ENCODE peak calls at places on chromosomes 13 and 19, in nine cellular contexts. R is Peyer's patch; J is transverse colon; B is GM13976; X is fibroblast of pulmonary artery; Z is endothelial cell; Y is lower lobe of right lung; V is choroid plexus epithelial cell; S is CD8-positive, alpha-beta T cell. A is an unnamed sample.

GRCh38 chr13:67438465-67438864 is 208.3 kb upstream of the PCDH9 start:
- DNase-seq in R (no peak), J (no peak), B (no peak), X (no peak), Z (no peak), Y (no peak), V (peak), S (no peak), A (no peak)

GRCh38 chr19:41426952-41427646 is at the start of gene B3GNT8:
- DNase-seq in R (peak), J (peak), B (peak), X (peak), Z (peak), Y (peak), V (peak), S (peak), A (peak)

GRCh38 chr13:20495087-20496023 is 30.3 kb downstream of the CRYL1 start:
- DNase-seq in R (no peak), J (peak), B (peak), X (peak), Z (peak), Y (no peak), V (peak), S (peak), A (peak)

GRCh38 chr19:45901912-45902650 is at the start of gene MYPOP:
- DNase-seq in R (no peak), J (no peak), B (peak), X (no peak), Z (no peak), Y (no peak), V (no peak), S (peak), A (no peak)

GRCh38 chr19:15114153-15114540 is 6.9 kb downstream of the SYDE1 start:
- DNase-seq in R (no peak), J (no peak), B (no peak), X (peak), Z (no peak), Y (no peak), V (peak), S (no peak), A (no peak)

GRCh38 chr13:105365831-105366230 is 1169.6 kb downstream of the EFNB2 start:
- DNase-seq in R (no peak), J (no peak), B (no peak), X (no peak), Z (no peak), Y (no peak), V (no peak), S (no peak), A (no peak)

GRCh38 chr13:33717775-33718174 is 100.2 kb upstream of the RFC3 start:
- DNase-seq in R (no peak), J (no peak), B (no peak), X (peak), Z (no peak), Y (no peak), V (no peak), S (no peak), A (no peak)

GRCh38 chr13:46666727-46667456 is 113.9 kb downstream of the LRCH1 start:
- DNase-seq in R (no peak), J (no peak), B (no peak), X (no peak), Z (peak), Y (no peak), V (no peak), S (no peak), A (no peak)

GRCh38 chr19:57850553-57851017 is 926 bp downstream of the ZNF587 start:
- DNase-seq in R (peak), J (peak), B (no peak), X (peak), Z (no peak), Y (no peak), V (peak), S (peak), A (no peak)

GRCh38 chr19:16361926-16362325 is 37.3 kb downstream of the KLF2 start:
- DNase-seq in R (no peak), J (no peak), B (no peak), X (no peak), Z (no peak), Y (no peak), V (no peak), S (no peak), A (no peak)

GRCh38 chr19:3224346-3225325 is at the start of gene CELF5:
- DNase-seq in R (no peak), J (peak), B (peak), X (peak), Z (peak), Y (no peak), V (peak), S (peak), A (peak)

GRCh38 chr13:99379856-99380255 is 72.7 kb upstream of the GPR183 start:
- DNase-seq in R (no peak), J (no peak), B (no peak), X (no peak), Z (no peak), Y (no peak), V (no peak), S (no peak), A (no peak)

GRCh38 chr13:104534847-104535246 is 1468.6 kb upstream of the SLC10A2 start:
- DNase-seq in R (no peak), J (no peak), B (no peak), X (no peak), Z (no peak), Y (no peak), V (no peak), S (no peak), A (no peak)

GRCh38 chr13:91313103-91313502 is 34.4 kb upstream of the MIR17HG start:
- DNase-seq in R (no peak), J (no peak), B (no peak), X (peak), Z (peak), Y (no peak), V (peak), S (no peak), A (no peak)

GRCh38 chr19:36418287-36419001 is at the start of gene ZFP82:
- DNase-seq in R (peak), J (peak), B (peak), X (peak), Z (peak), Y (peak), V (peak), S (peak), A (peak)

GRCh38 chr19:16106121-16106520 is 5.6 kb upstream of the RAB8A start:
- DNase-seq in R (no peak), J (peak), B (no peak), X (no peak), Z (no peak), Y (no peak), V (peak), S (no peak), A (no peak)

GRCh38 chr19:51316688-51317087 is 5.2 kb downstream of the IGLON5 start:
- DNase-seq in R (no peak), J (no peak), B (no peak), X (no peak), Z (no peak), Y (no peak), V (no peak), S (no peak), A (no peak)

GRCh38 chr19:15815306-15815705 is at the start of gene OR10H1:
- DNase-seq in R (no peak), J (no peak), B (no peak), X (no peak), Z (no peak), Y (no peak), V (no peak), S (no peak), A (no peak)

GRCh38 chr13:73248711-73249580 is 190.1 kb downstream of the KLF5 start:
- DNase-seq in R (no peak), J (no peak), B (no peak), X (peak), Z (no peak), Y (no peak), V (peak), S (no peak), A (no peak)

GRCh38 chr13:94711561-94712286 is 621 bp downstream of the SOX21 start:
- DNase-seq in R (no peak), J (no peak), B (peak), X (peak), Z (no peak), Y (no peak), V (peak), S (no peak), A (no peak)

DNA sequence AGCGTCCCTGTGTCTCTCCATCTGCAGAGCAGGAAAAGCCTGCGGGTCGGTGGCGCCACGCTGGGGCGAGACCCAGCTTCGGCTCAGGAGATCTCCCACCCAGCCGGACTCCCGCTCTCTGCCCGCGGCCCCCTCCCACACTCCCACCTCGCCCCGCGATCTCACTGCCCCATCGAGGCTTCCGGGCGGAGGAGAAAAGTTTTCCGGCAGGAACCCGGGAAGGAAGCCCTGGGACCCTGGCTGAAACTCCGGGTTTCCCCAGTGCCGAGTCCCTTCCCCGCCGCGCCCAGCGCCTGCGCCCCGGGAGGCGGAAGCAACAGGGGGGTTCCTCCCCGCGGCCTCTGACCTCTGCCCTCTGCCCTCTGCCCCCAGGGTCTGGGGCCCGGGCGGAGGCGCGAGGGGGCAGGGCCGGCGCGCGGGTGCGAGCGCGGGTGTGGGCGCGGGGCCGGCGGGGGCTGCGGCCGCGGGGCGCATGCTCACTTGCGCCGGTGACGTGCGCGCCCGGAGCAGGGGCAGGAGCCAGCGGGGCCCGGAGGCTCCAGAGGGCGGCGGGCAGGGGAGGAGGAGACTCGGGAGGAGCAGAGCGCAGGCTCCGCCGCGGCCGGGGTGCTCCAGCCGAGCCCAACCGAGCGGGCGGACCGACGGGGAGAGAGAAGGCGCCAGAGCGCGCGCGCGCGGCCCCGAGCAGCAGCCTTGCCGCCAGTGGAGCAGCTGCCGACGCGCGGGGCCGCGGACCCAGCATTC is at the start of gene ATP11A:
- DNase-seq in R (peak), J (peak), B (peak), X (peak), Z (peak), Y (peak), V (peak), S (peak), A (peak)
- TF ChIP-seq CTCF in R (no peak), J (no peak), B (no peak), X (no peak), Z (no peak), Y (no peak), V (no peak), S (no peak), A (peak)

DNA sequence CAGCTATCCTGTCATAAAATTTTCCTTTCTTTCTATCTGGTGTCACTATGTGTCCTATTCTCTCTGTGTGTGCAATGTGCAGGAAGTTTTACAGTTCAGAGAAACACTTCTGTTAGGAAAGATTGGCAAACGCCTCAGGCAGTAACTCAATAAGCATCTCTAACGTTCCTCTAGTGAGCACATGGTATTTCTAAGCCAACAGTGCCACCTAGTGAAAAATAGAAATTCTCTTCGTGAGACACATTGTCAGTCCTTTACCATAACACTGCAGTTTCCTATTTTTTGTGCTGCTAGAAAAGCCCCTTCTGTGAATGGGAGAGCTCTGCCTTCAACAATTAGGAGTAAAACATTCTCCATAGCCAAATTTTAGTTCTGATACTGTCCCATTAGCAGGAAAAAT is 50.7 kb downstream of the ZNF723 start:
- DNase-seq in R (no peak), J (no peak), B (no peak), X (peak), Z (no peak), Y (no peak), V (peak), S (no peak), A (no peak)
- TF ChIP-seq CTCF in R (no peak), J (no peak), B (no peak), X (no peak), Z (no peak), Y (peak), V (peak), S (no peak), A (peak)

GRCh38 chr19:53809518-53810186 is 14.5 kb downstream of the NLRP12 start:
- DNase-seq in R (no peak), J (no peak), B (no peak), X (peak), Z (peak), Y (no peak), V (peak), S (no peak), A (no peak)
- TF ChIP-seq CTCF in R (no peak), J (no peak), B (no peak), X (peak), Z (peak), Y (peak), V (peak), S (no peak), A (no peak)

DNA sequence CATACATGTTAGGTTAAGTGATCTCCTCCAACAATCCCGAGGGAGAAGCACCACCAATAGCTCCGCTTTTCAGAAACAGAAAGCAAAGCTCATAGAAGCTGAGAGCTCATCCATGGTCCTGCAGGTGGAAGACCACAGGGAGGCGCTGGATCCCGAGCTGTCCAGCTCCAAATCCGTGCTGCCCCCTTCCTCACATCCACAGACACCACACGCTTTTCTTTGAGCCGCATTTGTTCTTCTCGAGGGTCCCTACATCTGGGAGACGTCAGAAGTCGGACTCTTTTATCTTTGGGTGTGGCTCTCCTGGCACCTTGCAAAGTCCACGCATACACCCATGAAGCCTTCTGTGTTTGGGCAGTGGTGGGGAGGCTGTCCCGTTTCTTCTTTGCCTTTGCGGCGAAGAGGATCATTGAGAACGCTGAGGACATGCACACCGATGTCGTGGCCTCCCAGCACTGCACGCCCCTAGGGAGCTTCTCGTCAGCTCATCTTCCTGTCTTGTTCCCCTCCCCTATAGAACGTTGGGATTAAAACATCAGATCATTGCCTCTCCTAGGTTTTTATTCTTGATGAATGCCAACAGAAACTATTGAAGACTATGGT is 184.8 kb downstream of the TEX29 start:
- DNase-seq in R (no peak), J (no peak), B (no peak), X (no peak), Z (peak), Y (no peak), V (no peak), S (no peak), A (no peak)
- TF ChIP-seq CTCF in R (no peak), J (no peak), B (no peak), X (no peak), Z (peak), Y (peak), V (no peak), S (no peak), A (no peak)

DNA sequence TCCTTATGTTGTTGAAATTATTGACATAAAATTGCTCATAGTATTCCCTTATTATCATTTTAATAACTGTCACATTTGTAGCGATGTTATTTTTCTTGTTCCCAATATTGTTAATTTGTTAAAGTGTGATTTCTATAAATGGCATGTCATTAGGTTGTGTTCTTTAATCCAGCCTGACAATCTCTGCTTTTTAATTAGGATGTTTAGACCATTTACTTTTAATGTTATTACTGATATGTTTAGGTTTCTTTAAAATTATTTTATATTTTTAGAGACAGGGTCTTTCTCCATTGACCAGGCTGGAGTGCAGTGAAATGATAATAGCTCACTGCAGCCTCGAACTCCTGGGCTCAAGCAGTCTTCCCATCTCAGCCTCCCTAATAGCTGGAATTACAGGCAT is 408.5 kb downstream of the DLEU7 start:
- DNase-seq in R (no peak), J (no peak), B (no peak), X (no peak), Z (no peak), Y (no peak), V (no peak), S (no peak), A (no peak)
- TF ChIP-seq CTCF in R (no peak), J (no peak), B (no peak), X (no peak), Z (no peak), Y (no peak), V (no peak), S (no peak), A (no peak)

GRCh38 chr19:35059799-35060091 is 18.2 kb downstream of the HPN start:
- DNase-seq in R (no peak), J (no peak), B (no peak), X (no peak), Z (no peak), Y (no peak), V (no peak), S (no peak), A (no peak)
- TF ChIP-seq CTCF in R (no peak), J (no peak), B (no peak), X (no peak), Z (no peak), Y (no peak), V (no peak), S (no peak), A (no peak)

GRCh38 chr19:18830488-18830887 is 1.3 kb upstream of the UPF1 start:
- DNase-seq in R (no peak), J (no peak), B (no peak), X (no peak), Z (no peak), Y (no peak), V (no peak), S (no peak), A (no peak)

GRCh38 chr19:18833849-18834643 is 2.3 kb downstream of the UPF1 start:
- DNase-seq in R (no peak), J (peak), B (peak), X (no peak), Z (no peak), Y (no peak), V (no peak), S (no peak), A (no peak)

GRCh38 chr19:18833141-18833476 is 1.4 kb downstream of the UPF1 start:
- DNase-seq in R (no peak), J (no peak), B (peak), X (no peak), Z (no peak), Y (no peak), V (no peak), S (no peak), A (no peak)

GRCh38 chr19:18831524-18832330 is at the start of gene UPF1:
- DNase-seq in R (peak), J (peak), B (peak), X (peak), Z (peak), Y (peak), V (peak), S (peak), A (peak)

DNA sequence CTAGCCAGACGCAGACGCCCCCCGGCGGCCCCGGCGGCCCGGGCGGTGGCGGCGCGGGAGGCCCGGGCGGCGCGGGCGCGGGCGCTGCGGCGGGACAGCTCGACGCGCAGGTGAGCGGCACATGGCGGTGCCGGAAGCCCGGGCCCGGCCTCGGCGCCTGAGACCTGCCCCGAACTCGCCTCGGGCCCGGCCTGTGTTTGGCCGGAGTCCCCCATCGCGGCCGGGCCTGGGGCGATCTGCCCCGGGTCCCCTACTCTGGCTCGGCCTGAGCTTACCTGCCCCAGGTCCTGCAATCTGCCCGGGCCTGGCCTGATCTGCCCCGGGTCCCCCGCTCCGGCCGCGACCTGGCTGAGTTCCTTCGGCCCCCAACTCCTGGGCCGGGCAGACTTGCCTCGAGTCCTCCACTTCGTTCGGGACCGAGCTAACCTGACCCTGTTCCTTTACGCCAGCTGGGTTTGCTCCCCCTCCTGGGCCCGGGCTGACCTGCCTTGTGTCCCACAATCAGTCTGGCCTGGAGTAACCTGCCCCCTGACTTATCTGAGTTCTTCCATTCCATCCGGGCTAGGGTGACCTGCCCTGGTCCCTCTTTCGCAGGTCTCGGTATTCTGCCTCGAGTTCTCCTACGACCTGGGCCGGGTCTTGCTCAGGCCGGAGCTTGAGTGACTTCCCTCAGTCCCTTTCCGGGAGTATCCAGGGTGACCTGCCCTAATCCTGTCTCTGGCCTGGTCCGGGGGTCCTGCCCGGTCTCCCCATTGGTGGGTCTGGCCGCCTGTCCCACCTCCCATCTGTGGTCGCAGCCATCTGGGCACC is 777 bp downstream of the UPF1 start:
- DNase-seq in R (peak), J (peak), B (peak), X (no peak), Z (peak), Y (no peak), V (no peak), S (peak), A (no peak)
- TF ChIP-seq CTCF in R (no peak), J (no peak), B (peak), X (no peak), Z (no peak), Y (peak), V (peak), S (no peak), A (peak)

GRCh38 chr19:38970664-38971532 is 4.6 kb downstream of the FBXO17 start:
- DNase-seq in R (no peak), J (no peak), B (no peak), X (peak), Z (no peak), Y (no peak), V (peak), S (no peak), A (no peak)
- TF ChIP-seq CTCF in R (no peak), J (no peak), B (no peak), X (no peak), Z (no peak), Y (no peak), V (no peak), S (no peak), A (no peak)